ENCODE peak calls at places on chromosomes 5 and 9, in nine cellular contexts. G is tibial nerve, T is stomach, U is GM12878, O is H1, Z is ovary, H is SK-N-SH, M is suprapubic skin, P is HepG2. X is an unnamed sample. For H3K27me3, the result is how much of the 10 kb centered on the place peaks cover.

GRCh38 chr5:132493241-132493640 is 2.7 kb upstream of the IRF1 start:
- DNase-seq in G (no peak), T (peak), U (no peak), O (no peak), Z (no peak), H (no peak), M (no peak), P (no peak), X (no peak)

GRCh38 chr9:122219856-122220672 is 8.7 kb downstream of the LHX6 start:
- DNase-seq in G (no peak), T (no peak), U (no peak), O (peak), Z (no peak), H (peak), M (no peak), P (no peak), X (no peak)

GRCh38 chr5:143887901-143888648 is 76.1 kb downstream of the HMHB1 start:
- DNase-seq in G (no peak), T (no peak), U (no peak), O (no peak), Z (no peak), H (no peak), M (no peak), P (no peak), X (no peak)

GRCh38 chr9:120892748-120893584 is 16.0 kb upstream of the PHF19 start:
- DNase-seq in G (no peak), T (no peak), U (no peak), O (no peak), Z (no peak), H (no peak), M (no peak), P (no peak), X (no peak)

GRCh38 chr9:97811534-97812246 is 41.3 kb upstream of the FOXE1 start:
- DNase-seq in G (no peak), T (no peak), U (no peak), O (no peak), Z (no peak), H (no peak), M (no peak), P (no peak), X (no peak)

GRCh38 chr9:119802621-119803020 is 433.4 kb upstream of the BRINP1 start:
- DNase-seq in G (no peak), T (no peak), U (no peak), O (peak), Z (peak), H (no peak), M (peak), P (no peak), X (peak)

GRCh38 chr5:140966293-140967225 is at the start of gene PCDHAC2:
- DNase-seq in G (no peak), T (peak), U (no peak), O (peak), Z (peak), H (peak), M (no peak), P (no peak), X (peak)

GRCh38 chr5:127063236-127063913 is 9.9 kb downstream of the C5orf63 start:
- DNase-seq in G (no peak), T (no peak), U (no peak), O (no peak), Z (no peak), H (no peak), M (no peak), P (no peak), X (no peak)

GRCh38 chr5:166947045-166947444 is 1344.4 kb upstream of the WWC1 start:
- DNase-seq in G (no peak), T (no peak), U (no peak), O (no peak), Z (no peak), H (no peak), M (no peak), P (no peak), X (no peak)

GRCh38 chr5:78501411-78502338 is 141.3 kb downstream of the SCAMP1 start:
- DNase-seq in G (no peak), T (no peak), U (no peak), O (peak), Z (no peak), H (no peak), M (no peak), P (no peak), X (no peak)

GRCh38 chr9:121242219-121242954 is 25.6 kb upstream of the GSN start:
- DNase-seq in G (no peak), T (no peak), U (no peak), O (no peak), Z (no peak), H (no peak), M (no peak), P (no peak), X (no peak)

GRCh38 chr5:171965740-171966139 is 40.7 kb downstream of the FBXW11 start:
- DNase-seq in G (no peak), T (no peak), U (no peak), O (no peak), Z (no peak), H (no peak), M (no peak), P (no peak), X (no peak)

GRCh38 chr5:95644351-95645042 is 2.1 kb upstream of the RFESD start:
- DNase-seq in G (no peak), T (peak), U (peak), O (peak), Z (no peak), H (peak), M (no peak), P (peak), X (peak)

GRCh38 chr9:133075925-133076324 is 14.1 kb downstream of the CEL start:
- DNase-seq in G (no peak), T (no peak), U (no peak), O (no peak), Z (peak), H (no peak), M (no peak), P (peak), X (no peak)

GRCh38 chr9:133448487-133448972 is 11.2 kb upstream of the CACFD1 start:
- DNase-seq in G (no peak), T (peak), U (no peak), O (no peak), Z (no peak), H (peak), M (no peak), P (peak), X (no peak)

GRCh38 chr5:17248999-17249634 is 31.7 kb downstream of the BASP1 start:
- DNase-seq in G (no peak), T (no peak), U (no peak), O (no peak), Z (no peak), H (no peak), M (no peak), P (no peak), X (no peak)

GRCh38 chr9:105332471-105332870 is 88.0 kb downstream of the SLC44A1 start:
- DNase-seq in G (no peak), T (no peak), U (no peak), O (no peak), Z (no peak), H (no peak), M (no peak), P (no peak), X (no peak)

GRCh38 chr5:145557345-145557744 is 277.8 kb downstream of the PRELID2 start:
- DNase-seq in G (no peak), T (no peak), U (no peak), O (no peak), Z (no peak), H (peak), M (no peak), P (no peak), X (no peak)

GRCh38 chr9:83986765-83987401 is 6.3 kb downstream of the RMI1 start:
- DNase-seq in G (no peak), T (peak), U (no peak), O (no peak), Z (no peak), H (no peak), M (no peak), P (peak), X (peak)

GRCh38 chr5:34743878-34744277 is 87.8 kb downstream of the RAI14 start:
- DNase-seq in G (no peak), T (no peak), U (no peak), O (no peak), Z (no peak), H (no peak), M (no peak), P (no peak), X (no peak)

GRCh38 chr9:124419832-124420489 is 4.7 kb upstream of the PSMB7 start:
- DNase-seq in G (no peak), T (no peak), U (no peak), O (no peak), Z (no peak), H (no peak), M (no peak), P (no peak), X (no peak)

GRCh38 chr5:60332244-60333018 is 367.5 kb downstream of the DEPDC1B start:
- DNase-seq in G (no peak), T (no peak), U (no peak), O (no peak), Z (no peak), H (peak), M (no peak), P (no peak), X (no peak)

DNA sequence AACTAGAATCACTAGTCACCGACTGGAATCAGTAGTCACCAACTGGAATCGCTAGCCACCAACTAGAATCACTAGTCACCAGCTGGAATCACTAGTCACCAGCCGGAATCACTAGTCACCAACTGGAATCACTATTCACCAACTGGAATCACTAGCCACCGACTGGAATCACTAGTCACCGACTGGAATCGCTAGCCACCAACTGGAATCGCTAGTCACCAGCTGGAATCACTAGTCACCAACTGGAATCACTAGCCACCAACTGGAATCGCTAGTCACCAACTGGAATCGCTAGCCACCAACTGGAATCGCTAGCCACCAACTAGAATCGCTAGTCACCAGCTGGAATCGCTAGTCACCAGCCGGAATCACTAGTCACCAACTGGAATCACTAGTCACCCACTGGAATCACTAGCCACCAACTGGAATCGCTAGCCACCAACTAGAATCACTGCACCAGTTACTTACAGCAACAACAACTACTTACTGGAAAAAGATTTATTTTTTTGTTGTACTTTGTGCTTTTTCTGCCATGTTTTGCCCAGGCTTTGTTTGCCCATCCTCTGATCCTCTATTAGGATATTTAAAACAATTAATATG is 25.7 kb upstream of the FLT4 start:
- DNase-seq in G (no peak), T (no peak), U (no peak), O (no peak), Z (no peak), H (no peak), M (no peak), P (no peak), X (no peak)
- H3K4me3 ChIP-seq in G (no peak), T (no peak), U (no peak), O (no peak), Z (no peak), H (no peak), M (no peak), P (no peak), X (no peak)

GRCh38 chr5:176743828-176744583 is 66.4 kb upstream of the UNC5A start:
- DNase-seq in G (no peak), T (no peak), U (no peak), O (peak), Z (no peak), H (peak), M (peak), P (no peak), X (peak)
- H3K27me3 ChIP-seq in G (half or more), T (half or more), U (under half), O (under half), Z (under half), H (under half), M (half or more), P (half or more), X (under half)

GRCh38 chr5:1388383-1388967 is 43.6 kb upstream of the CLPTM1L start:
- DNase-seq in G (no peak), T (no peak), U (no peak), O (no peak), Z (no peak), H (no peak), M (no peak), P (no peak), X (no peak)
- TF ChIP-seq EP300 in G (no peak), T (no peak), U (no peak), O (no peak), Z (no peak), H (no peak), M (no peak), P (no peak), X (no peak)

DNA sequence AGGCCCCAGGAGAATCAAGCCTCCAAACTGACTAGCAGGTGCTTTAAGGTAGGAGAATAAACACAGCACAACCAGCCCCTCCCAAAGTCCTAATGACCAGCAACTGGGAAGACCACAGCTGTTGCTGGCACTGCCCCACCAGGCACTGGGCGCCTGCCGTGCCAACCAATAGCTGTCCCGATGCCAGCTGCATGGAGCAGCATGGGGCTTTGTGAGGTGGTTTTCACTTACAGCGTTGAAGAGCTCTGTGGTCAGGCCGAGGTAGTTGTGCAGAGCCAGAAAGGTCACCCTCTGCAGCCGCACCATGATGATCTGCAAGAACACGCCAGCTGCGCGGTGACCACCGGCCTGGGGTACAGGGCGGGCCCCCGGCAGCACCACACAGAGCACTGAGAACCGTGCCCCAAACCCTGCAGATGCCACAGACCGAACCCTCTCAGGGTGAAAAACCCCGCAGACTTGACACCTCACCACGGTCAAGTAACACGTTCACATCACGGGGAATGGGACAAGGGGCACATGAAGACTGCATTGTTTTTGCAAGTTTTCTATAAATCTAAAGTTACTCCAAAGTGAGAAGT is 28.7 kb downstream of the PNPLA7 start:
- DNase-seq in G (no peak), T (no peak), U (no peak), O (no peak), Z (no peak), H (no peak), M (no peak), P (no peak), X (no peak)
- H3K4me3 ChIP-seq in G (no peak), T (no peak), U (no peak), O (no peak), Z (no peak), H (no peak), M (no peak), P (no peak), X (no peak)

GRCh38 chr5:135034963-135035677 is 1.1 kb upstream of the PITX1 start:
- DNase-seq in G (no peak), T (no peak), U (no peak), O (no peak), Z (no peak), H (no peak), M (no peak), P (no peak), X (peak)
- H3K27me3 ChIP-seq in G (half or more), T (half or more), U (under half), O (half or more), Z (under half), H (half or more), M (half or more), P (under half), X (half or more)